ENCODE peak calls at places on chromosome 3, in eight cellular contexts. P is A549; W is mucosa of descending colon; S is left lung; D is BE2C; Z is CD4-positive, CD25-positive, alpha-beta regulatory T cell; U is PC-9; X is left ventricle myocardium inferior. Q is an unnamed sample. For H3K9me3 and H3K4me1, the result is how much of the 10 kb centered on the place peaks cover.

GRCh38 chr3:136196401-136197158 is 445 bp upstream of the MSL2 start:
- DNase-seq in P (peak), W (peak), S (peak), D (peak), Z (peak), U (peak), X (peak), Q (peak)

GRCh38 chr3:37996785-37997301 is 6.3 kb downstream of the VILL start:
- DNase-seq in P (peak), W (peak), S (peak), D (peak), Z (peak), U (peak), X (peak), Q (peak)

GRCh38 chr3:97860364-97860763 is 38.6 kb downstream of the CRYBG3 start:
- DNase-seq in P (no peak), W (no peak), S (no peak), D (no peak), Z (no peak), U (no peak), X (no peak), Q (no peak)

GRCh38 chr3:126548556-126549466 is 9.9 kb downstream of the C3orf22 start:
- DNase-seq in P (no peak), W (no peak), S (peak), D (peak), Z (no peak), U (no peak), X (no peak), Q (no peak)

GRCh38 chr3:15356186-15356585 is 23.8 kb upstream of the SH3BP5 start:
- DNase-seq in P (no peak), W (no peak), S (no peak), D (no peak), Z (peak), U (no peak), X (no peak), Q (no peak)

GRCh38 chr3:156535162-156535627 is 19.7 kb downstream of the SSR3 start:
- DNase-seq in P (peak), W (peak), S (peak), D (peak), Z (no peak), U (peak), X (peak), Q (peak)

GRCh38 chr3:101303089-101303731 is 17.2 kb downstream of the IMPG2 start:
- DNase-seq in P (no peak), W (no peak), S (no peak), D (no peak), Z (no peak), U (no peak), X (no peak), Q (no peak)

GRCh38 chr3:12423918-12424634 is 60.2 kb upstream of the TSEN2 start:
- DNase-seq in P (no peak), W (no peak), S (no peak), D (peak), Z (peak), U (no peak), X (no peak), Q (no peak)

GRCh38 chr3:141286856-141287255 is 55.2 kb downstream of the PXYLP1 start:
- DNase-seq in P (no peak), W (no peak), S (no peak), D (no peak), Z (no peak), U (no peak), X (no peak), Q (no peak)

GRCh38 chr3:127786358-127787070 is 35.8 kb downstream of the MGLL start:
- DNase-seq in P (no peak), W (peak), S (peak), D (peak), Z (no peak), U (no peak), X (peak), Q (no peak)

GRCh38 chr3:183907176-183907575 is 22.5 kb upstream of the PARL start:
- DNase-seq in P (no peak), W (no peak), S (no peak), D (no peak), Z (no peak), U (no peak), X (no peak), Q (no peak)

GRCh38 chr3:63862804-63863149 is 828 bp downstream of the THOC7 start:
- DNase-seq in P (no peak), W (no peak), S (no peak), D (no peak), Z (peak), U (no peak), X (no peak), Q (no peak)

GRCh38 chr3:37770938-37771918 is 90.5 kb upstream of the CTDSPL start:
- DNase-seq in P (no peak), W (no peak), S (no peak), D (peak), Z (no peak), U (no peak), X (peak), Q (no peak)

GRCh38 chr3:9412293-9412692 is 14.9 kb downstream of the SETD5 start:
- DNase-seq in P (no peak), W (no peak), S (no peak), D (no peak), Z (no peak), U (no peak), X (no peak), Q (no peak)

GRCh38 chr3:168498194-168498593 is 402.5 kb upstream of the GOLIM4 start:
- DNase-seq in P (no peak), W (no peak), S (no peak), D (no peak), Z (no peak), U (no peak), X (no peak), Q (no peak)

GRCh38 chr3:141875893-141876380 is 506 bp upstream of the ATP1B3 start:
- DNase-seq in P (peak), W (peak), S (peak), D (peak), Z (no peak), U (no peak), X (peak), Q (peak)

GRCh38 chr3:33331414-33331813 is 54.2 kb downstream of the FBXL2 start:
- DNase-seq in P (no peak), W (no peak), S (no peak), D (no peak), Z (no peak), U (no peak), X (no peak), Q (no peak)

GRCh38 chr3:113638910-113639309 is 57.5 kb downstream of the USF3 start:
- DNase-seq in P (no peak), W (no peak), S (no peak), D (no peak), Z (no peak), U (no peak), X (no peak), Q (no peak)

GRCh38 chr3:58052373-58053273 is 44.4 kb downstream of the FLNB start:
- DNase-seq in P (peak), W (peak), S (peak), D (peak), Z (peak), U (peak), X (peak), Q (no peak)

GRCh38 chr3:21170964-21171363 is 580.0 kb downstream of the ZNF385D start:
- DNase-seq in P (no peak), W (no peak), S (no peak), D (no peak), Z (no peak), U (no peak), X (no peak), Q (peak)
- H3K9me3 ChIP-seq in P (under half), W (under half), S (under half), D (under half), Z (under half), U (under half), X (under half), Q (under half)

GRCh38 chr3:39108309-39108708 is 829 bp downstream of the TTC21A start:
- DNase-seq in P (no peak), W (no peak), S (no peak), D (no peak), Z (peak), U (no peak), X (no peak), Q (no peak)
- H3K4me3 ChIP-seq in P (peak), W (no peak), S (peak), D (peak), Z (peak), U (peak), X (peak), Q (peak)

DNA sequence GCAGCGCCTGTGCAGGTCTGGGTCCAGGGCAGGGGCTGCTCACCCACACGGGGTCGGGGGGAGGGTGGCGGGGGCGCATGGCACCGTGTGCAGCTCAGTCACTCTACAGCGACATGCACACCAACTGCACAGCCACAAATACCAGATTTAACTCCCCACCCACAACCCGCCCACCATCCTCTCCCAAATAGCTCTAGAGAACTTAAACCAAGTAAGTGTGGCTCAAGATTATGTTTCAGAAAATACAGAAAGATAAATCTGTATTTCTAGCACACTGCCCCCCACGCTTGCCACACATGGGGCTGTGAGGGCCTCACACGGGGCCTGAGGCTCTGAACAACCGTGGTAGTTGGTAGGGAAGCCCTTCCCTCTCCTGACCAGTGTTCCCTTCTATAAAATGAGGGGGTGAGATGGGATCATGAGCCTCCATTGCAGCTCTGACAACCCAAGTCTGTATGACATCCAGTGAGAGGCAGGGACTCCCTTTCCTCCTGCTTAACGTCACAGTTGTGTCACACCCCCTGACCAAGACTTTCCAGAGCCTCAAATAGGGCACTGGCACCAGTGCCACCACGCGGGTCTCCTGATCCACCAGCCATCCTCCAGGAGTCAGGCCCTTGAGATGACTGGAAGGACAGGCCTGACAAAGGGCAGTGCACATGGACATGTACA is 23.1 kb downstream of the POC1A start:
- DNase-seq in P (no peak), W (no peak), S (no peak), D (no peak), Z (no peak), U (no peak), X (no peak), Q (no peak)
- H3K4me1 ChIP-seq in P (under half), W (under half), S (under half), D (under half), Z (under half), U (under half), X (under half), Q (under half)

GRCh38 chr3:1534252-1534651 is 441.4 kb downstream of the CNTN6 start:
- DNase-seq in P (no peak), W (no peak), S (no peak), D (no peak), Z (no peak), U (no peak), X (no peak), Q (no peak)
- H3K9me3 ChIP-seq in P (under half), W (under half), S (under half), D (under half), Z (under half), U (under half), X (under half), Q (under half)

GRCh38 chr3:72335458-72336050 is 512.7 kb downstream of the SHQ1 start:
- DNase-seq in P (no peak), W (no peak), S (no peak), D (no peak), Z (no peak), U (no peak), X (no peak), Q (no peak)

GRCh38 chr3:72336114-72336651 is 512.1 kb downstream of the SHQ1 start:
- DNase-seq in P (no peak), W (no peak), S (no peak), D (no peak), Z (no peak), U (no peak), X (no peak), Q (no peak)

GRCh38 chr3:72338082-72338941 is 509.9 kb downstream of the SHQ1 start:
- DNase-seq in P (peak), W (no peak), S (no peak), D (no peak), Z (no peak), U (no peak), X (no peak), Q (no peak)

GRCh38 chr3:72337480-72337855 is 510.8 kb downstream of the SHQ1 start:
- DNase-seq in P (no peak), W (no peak), S (no peak), D (no peak), Z (no peak), U (no peak), X (no peak), Q (no peak)

DNA sequence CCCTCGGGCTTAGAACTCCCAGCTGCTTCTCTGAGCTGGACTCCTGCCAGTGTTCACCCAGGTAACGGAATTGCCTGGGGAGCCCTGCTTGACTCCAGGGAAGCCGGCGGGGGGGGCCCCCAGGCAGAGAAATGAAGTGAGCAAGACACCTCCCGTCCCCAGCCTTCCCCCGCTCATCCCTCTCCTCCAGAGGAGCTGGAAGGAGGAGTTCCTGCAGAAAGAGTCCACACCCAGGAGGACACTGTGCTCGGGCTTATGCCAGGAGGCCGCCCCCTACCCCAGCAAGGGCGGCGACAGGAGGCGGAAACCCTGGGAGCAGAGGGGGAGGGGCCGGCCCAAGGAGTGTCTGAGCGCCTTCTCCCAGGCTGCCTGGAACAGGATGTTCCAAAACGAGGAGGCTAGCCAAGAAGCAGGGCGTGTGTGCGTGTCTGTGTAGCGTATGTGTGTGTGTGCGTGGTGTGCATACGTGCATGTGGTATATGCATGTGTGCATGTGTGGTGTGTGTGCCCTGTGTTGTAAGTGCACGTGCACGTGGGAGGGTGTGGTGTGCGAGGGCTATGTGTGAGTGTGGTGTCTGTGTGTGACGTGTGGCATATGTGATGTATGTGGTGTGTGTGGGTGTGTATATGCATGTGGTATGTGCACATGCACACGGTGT is 511.3 kb downstream of the SHQ1 start:
- DNase-seq in P (no peak), W (peak), S (peak), D (peak), Z (no peak), U (peak), X (peak), Q (no peak)
- H3K4me3 ChIP-seq in P (no peak), W (no peak), S (no peak), D (no peak), Z (no peak), U (no peak), X (peak), Q (no peak)

Q was measured in HAP-1.